ENCODE peak calls at places on chromosomes 13 and 19, in five cellular contexts. W is left lung, A is adipocyte, I is aorta, D is stomach. Z is an unnamed sample.

GRCh38 chr13:50149143-50149703 is 134.0 kb downstream of the KCNRG start:
- DNase-seq in I (no peak), D (no peak), A (no peak), W (no peak), Z (no peak)

GRCh38 chr13:42215578-42216421 is 56.2 kb upstream of the AKAP11 start:
- DNase-seq in A (peak; percentile 56), I (no peak), D (no peak), W (no peak), Z (peak; percentile 33)

GRCh38 chr19:35116085-35116801 is 620 bp downstream of the FXYD3 start:
- DNase-seq in I (peak; percentile 26), A (no peak), W (peak; percentile 74), D (peak; percentile 85), Z (no peak)

GRCh38 chr13:30572859-30573275 is 44.9 kb upstream of the USPL1 start:
- DNase-seq in W (no peak), I (no peak), A (peak; percentile 78), D (no peak), Z (peak; percentile 15)

GRCh38 chr13:112510987-112511715 is 76.8 kb downstream of the TUBGCP3 start:
- DNase-seq in A (no peak), W (no peak), D (no peak), I (no peak), Z (no peak)

GRCh38 chr13:76894401-76895110 is 8.4 kb upstream of the KCTD12 start:
- DNase-seq in W (no peak), I (peak; percentile 47), A (no peak), D (no peak), Z (no peak)

GRCh38 chr19:46863818-46864629 is 3.2 kb downstream of the ARHGAP35 start:
- DNase-seq in W (no peak), A (peak; percentile 87), D (peak; percentile 39), I (no peak), Z (peak; percentile 97)

GRCh38 chr13:24135674-24136300 is 24.7 kb upstream of the SPATA13 start:
- DNase-seq in I (no peak), D (no peak), W (no peak), A (peak; percentile 11), Z (peak; percentile 29)

GRCh38 chr19:36120984-36121358 is 5.7 kb downstream of the TBCB start:
- DNase-seq in W (no peak), I (no peak), D (no peak), A (no peak), Z (no peak)

GRCh38 chr19:36121486-36122124 is 6.3 kb downstream of the TBCB start:
- DNase-seq in D (no peak), A (no peak), I (no peak), W (no peak), Z (no peak)

GRCh38 chr19:36120092-36120983 is 5.1 kb downstream of the TBCB start:
- DNase-seq in D (no peak), I (no peak), W (no peak), A (no peak), Z (no peak)

GRCh38 chr19:36128392-36128736 is 11.5 kb upstream of the CAPNS1 start:
- DNase-seq in D (no peak), A (no peak), W (no peak), I (no peak), Z (peak; percentile 32)

DNA sequence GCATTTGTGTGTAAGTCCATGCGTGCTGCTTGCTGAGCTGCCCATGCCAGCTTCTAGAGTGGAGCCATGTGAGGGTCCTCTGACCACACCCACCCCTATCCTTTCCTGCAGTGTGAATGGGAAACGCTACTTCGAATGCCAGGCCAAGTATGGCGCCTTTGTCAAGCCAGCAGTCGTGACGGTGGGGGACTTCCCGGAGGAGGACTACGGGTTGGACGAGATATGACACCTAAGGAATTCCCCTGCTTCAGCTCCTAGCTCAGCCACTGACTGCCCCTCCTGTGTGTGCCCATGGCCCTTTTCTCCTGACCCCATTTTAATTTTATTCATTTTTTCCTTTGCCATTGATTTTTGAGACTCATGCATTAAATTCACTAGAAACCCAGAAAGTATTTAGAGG is 10.3 kb downstream of the TBCB start:
- DNase-seq in W (no peak), A (no peak), D (no peak), I (no peak), Z (no peak)
- H3K36me3 ChIP-seq in W (no peaks in the 10 kb centered on the region), A (peaks cover 41% of the 10 kb centered on the region), D (peaks cover 55% of the 10 kb centered on the region), I (peaks cover 4% of the 10 kb centered on the region), Z (peaks cover 37% of the 10 kb centered on the region)

DNA sequence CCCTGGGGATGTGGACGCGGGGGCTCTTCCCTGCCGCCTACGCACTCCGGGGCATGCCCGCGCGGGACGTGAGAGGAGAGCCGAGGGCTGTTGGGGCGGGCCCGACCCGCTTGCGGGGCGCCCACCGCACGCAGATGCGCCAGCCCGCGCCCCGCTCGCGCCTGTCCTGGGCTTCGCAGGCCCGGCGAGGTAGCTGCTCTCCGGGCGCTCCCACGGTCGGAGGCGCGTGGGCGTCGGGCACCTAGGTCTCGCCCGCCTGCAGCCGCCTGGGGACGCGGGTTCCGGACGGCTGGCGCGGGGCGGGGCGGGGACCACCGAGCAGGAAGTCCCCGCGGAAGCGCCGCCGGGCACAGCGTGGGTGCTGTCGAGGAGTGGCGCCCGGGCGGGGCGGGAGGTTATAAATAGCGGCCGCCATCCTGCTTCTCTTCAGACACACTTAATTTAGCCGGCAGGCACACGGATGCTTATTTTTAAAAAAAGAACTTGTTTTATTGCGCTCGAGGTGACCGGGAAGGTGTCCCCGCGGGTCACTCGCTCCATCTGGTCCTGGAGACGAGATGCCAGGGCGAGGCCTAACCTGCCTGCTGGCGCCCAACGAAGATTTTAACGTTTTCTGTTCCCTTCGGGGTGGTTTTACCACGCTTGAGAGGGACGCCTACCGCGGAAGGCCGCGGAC is 561 bp upstream of the GJA3 start:
- DNase-seq in A (peak; percentile 25), W (peak; percentile 82), D (no peak), I (no peak), Z (no peak)
- H3K4me3 ChIP-seq in A (peak overlapping the region; percentile 72), W (peak overlapping the region; percentile 45), D (peak overlapping the region; percentile 66), I (peak overlapping the region; percentile 6), Z (peak overlapping the region; percentile 56)

GRCh38 chr13:75847588-75847987 is 211.5 kb downstream of the LMO7 start:
- DNase-seq in D (no peak), W (no peak), I (no peak), A (no peak), Z (no peak)
- H3K36me3 ChIP-seq in D (peaks cover 61% of the 10 kb centered on the region), W (no peaks in the 10 kb centered on the region), I (no peaks in the 10 kb centered on the region), A (peaks cover 90% of the 10 kb centered on the region), Z (peaks cover 85% of the 10 kb centered on the region)

GRCh38 chr19:16952046-16952445 is 63.2 kb downstream of the F2RL3 start:
- DNase-seq in A (no peak), I (no peak), W (no peak), D (no peak), Z (no peak)
- H3K4me3 ChIP-seq in A (no peak overlapping the region), I (no peak overlapping the region), W (no peak overlapping the region), D (no peak overlapping the region), Z (no peak overlapping the region)

GRCh38 chr13:110647365-110647737 is 32.0 kb downstream of the NAXD start:
- DNase-seq in D (no peak), A (no peak), W (no peak), I (no peak), Z (no peak)
- H3K36me3 ChIP-seq in D (peaks cover 79% of the 10 kb centered on the region), A (peaks cover 52% of the 10 kb centered on the region), W (no peaks in the 10 kb centered on the region), I (no peaks in the 10 kb centered on the region), Z (peaks cover 46% of the 10 kb centered on the region)

GRCh38 chr13:27833206-27833605 is 40.9 kb downstream of the GSX1 start:
- DNase-seq in D (no peak), W (no peak), A (no peak), I (no peak), Z (no peak)
- H3K4me3 ChIP-seq in D (no peak overlapping the region), W (no peak overlapping the region), A (no peak overlapping the region), I (no peak overlapping the region), Z (no peak overlapping the region)

DNA sequence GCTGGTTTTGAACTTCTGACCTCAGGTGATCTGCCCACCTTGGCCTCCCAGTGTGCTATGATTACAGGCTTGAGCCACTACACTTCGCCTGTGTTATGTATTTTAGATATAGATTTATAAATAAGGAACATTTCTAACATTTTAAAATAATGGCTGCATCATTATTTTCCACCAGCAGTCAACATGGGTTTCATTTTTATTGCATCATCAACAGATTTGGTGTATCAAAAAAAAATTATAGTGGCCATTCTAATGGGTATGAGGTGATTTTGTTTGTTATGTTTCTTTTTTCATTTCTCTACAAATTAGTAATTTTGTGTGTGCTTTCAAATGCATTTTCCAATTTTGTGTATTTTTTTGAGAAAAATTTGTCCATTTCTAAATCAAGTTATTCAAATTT is 16.2 kb upstream of the ZNF93 start:
- DNase-seq in D (no peak), A (no peak), W (no peak), I (no peak), Z (no peak)
- H3K36me3 ChIP-seq in D (peaks cover 96% of the 10 kb centered on the region), A (peaks cover 56% of the 10 kb centered on the region), W (no peaks in the 10 kb centered on the region), I (peaks cover 9% of the 10 kb centered on the region), Z (peaks cover 11% of the 10 kb centered on the region)

GRCh38 chr13:52009985-52010384 is 1.3 kb downstream of the ATP7B start:
- DNase-seq in D (no peak), I (no peak), A (no peak), W (no peak), Z (no peak)
- H3K4me3 ChIP-seq in D (no peak overlapping the region), I (no peak overlapping the region), A (no peak overlapping the region), W (no peak overlapping the region), Z (no peak overlapping the region)

Z was measured in MG63.